ENCODE peak calls at places on chromosomes 13 and 19, in six cellular contexts. One of them, this sample, is unnamed.

GRCh38 chr13:26484196-26484595 is 73.3 kb upstream of the WASF3 start:
- DNase-seq in A549: no peak
- DNase-seq in left cardiac atrium: no peak
- DNase-seq in anterior cingulate cortex: no peak
- DNase-seq in fibroblast of the conjunctiva: no peak
- DNase-seq in SK-N-DZ: no peak
- DNase-seq in this sample: no peak

GRCh38 chr19:22919946-22920345 is 83.0 kb downstream of the ZNF728 start:
- DNase-seq in A549: no peak
- DNase-seq in left cardiac atrium: no peak
- DNase-seq in anterior cingulate cortex: no peak
- DNase-seq in fibroblast of the conjunctiva: no peak
- DNase-seq in SK-N-DZ: no peak
- DNase-seq in this sample: no peak

GRCh38 chr19:33280351-33280921 is 21.9 kb downstream of the CEBPA start:
- DNase-seq in A549: no peak
- DNase-seq in left cardiac atrium: peak; percentile 19
- DNase-seq in anterior cingulate cortex: no peak
- DNase-seq in fibroblast of the conjunctiva: no peak
- DNase-seq in SK-N-DZ: no peak
- DNase-seq in this sample: no peak

GRCh38 chr13:48896312-48896711 is 79.4 kb upstream of the FNDC3A start:
- DNase-seq in A549: peak; percentile 4
- DNase-seq in left cardiac atrium: no peak
- DNase-seq in anterior cingulate cortex: no peak
- DNase-seq in fibroblast of the conjunctiva: no peak
- DNase-seq in SK-N-DZ: no peak
- DNase-seq in this sample: no peak

GRCh38 chr13:49258097-49258796 is 10.5 kb downstream of the CDADC1 start:
- DNase-seq in A549: no peak
- DNase-seq in left cardiac atrium: no peak
- DNase-seq in anterior cingulate cortex: no peak
- DNase-seq in fibroblast of the conjunctiva: no peak
- DNase-seq in SK-N-DZ: no peak
- DNase-seq in this sample: no peak

GRCh38 chr19:35675589-35676140 is 9.3 kb downstream of the UPK1A start:
- DNase-seq in A549: no peak
- DNase-seq in left cardiac atrium: no peak
- DNase-seq in anterior cingulate cortex: no peak
- DNase-seq in fibroblast of the conjunctiva: no peak
- DNase-seq in SK-N-DZ: no peak
- DNase-seq in this sample: no peak

GRCh38 chr19:46100344-46100743 is 24.1 kb downstream of the IGFL3 start:
- DNase-seq in A549: no peak
- DNase-seq in left cardiac atrium: no peak
- DNase-seq in anterior cingulate cortex: no peak
- DNase-seq in fibroblast of the conjunctiva: no peak
- DNase-seq in SK-N-DZ: no peak
- DNase-seq in this sample: no peak

GRCh38 chr19:947707-948533 is 22.1 kb downstream of the ARID3A start:
- DNase-seq in A549: no peak
- DNase-seq in left cardiac atrium: peak; percentile 59
- DNase-seq in anterior cingulate cortex: no peak
- DNase-seq in fibroblast of the conjunctiva: no peak
- DNase-seq in SK-N-DZ: no peak
- DNase-seq in this sample: peak; percentile 82

GRCh38 chr13:51221674-51222509 is at the start of gene FAM124A:
- DNase-seq in A549: peak; percentile 23
- DNase-seq in left cardiac atrium: peak; percentile 67
- DNase-seq in anterior cingulate cortex: peak; percentile 42
- DNase-seq in fibroblast of the conjunctiva: no peak
- DNase-seq in SK-N-DZ: peak; percentile 51
- DNase-seq in this sample: peak; percentile 77

GRCh38 chr13:26041476-26041875 is 10.3 kb downstream of the SHISA2 start:
- DNase-seq in A549: no peak
- DNase-seq in left cardiac atrium: no peak
- DNase-seq in anterior cingulate cortex: no peak
- DNase-seq in fibroblast of the conjunctiva: no peak
- DNase-seq in SK-N-DZ: no peak
- DNase-seq in this sample: no peak

GRCh38 chr13:63367522-63368198 is 1952.0 kb upstream of the PCDH20 start:
- DNase-seq in A549: no peak
- DNase-seq in left cardiac atrium: no peak
- DNase-seq in anterior cingulate cortex: no peak
- DNase-seq in fibroblast of the conjunctiva: no peak
- DNase-seq in SK-N-DZ: no peak
- DNase-seq in this sample: peak; percentile 39

GRCh38 chr19:57320180-57321084 is at the start of gene ZNF543:
- DNase-seq in A549: peak; percentile 99
- DNase-seq in left cardiac atrium: peak; percentile 98
- DNase-seq in anterior cingulate cortex: peak; percentile 94
- DNase-seq in fibroblast of the conjunctiva: peak; percentile 88
- DNase-seq in SK-N-DZ: peak; percentile 90
- DNase-seq in this sample: peak; percentile 97

GRCh38 chr19:13615890-13616289 is 109.6 kb upstream of the CACNA1A start:
- DNase-seq in A549: no peak
- DNase-seq in left cardiac atrium: no peak
- DNase-seq in anterior cingulate cortex: no peak
- DNase-seq in fibroblast of the conjunctiva: no peak
- DNase-seq in SK-N-DZ: no peak
- DNase-seq in this sample: no peak

GRCh38 chr19:32599736-32600157 is 18.8 kb downstream of the PDCD5 start:
- DNase-seq in A549: peak; percentile 85
- DNase-seq in left cardiac atrium: no peak
- DNase-seq in anterior cingulate cortex: no peak
- DNase-seq in fibroblast of the conjunctiva: peak; percentile 56
- DNase-seq in SK-N-DZ: peak; percentile 40
- DNase-seq in this sample: no peak

GRCh38 chr19:42683917-42684513 is 56.3 kb downstream of the PSG3 start:
- DNase-seq in A549: peak; percentile 63
- DNase-seq in left cardiac atrium: no peak
- DNase-seq in anterior cingulate cortex: no peak
- DNase-seq in fibroblast of the conjunctiva: peak; percentile 22
- DNase-seq in SK-N-DZ: peak; percentile 3
- DNase-seq in this sample: no peak

GRCh38 chr13:51212808-51213728 is 9.1 kb upstream of the FAM124A start:
- DNase-seq in A549: no peak
- DNase-seq in left cardiac atrium: no peak
- DNase-seq in anterior cingulate cortex: no peak
- DNase-seq in fibroblast of the conjunctiva: no peak
- DNase-seq in SK-N-DZ: no peak
- DNase-seq in this sample: no peak

GRCh38 chr13:29810898-29811297 is 39.5 kb downstream of the UBL3 start:
- DNase-seq in A549: no peak
- DNase-seq in left cardiac atrium: no peak
- DNase-seq in anterior cingulate cortex: no peak
- DNase-seq in fibroblast of the conjunctiva: no peak
- DNase-seq in SK-N-DZ: no peak
- DNase-seq in this sample: no peak

GRCh38 chr19:30942636-30943035 is 406.6 kb downstream of the TSHZ3 start:
- DNase-seq in A549: no peak
- DNase-seq in left cardiac atrium: no peak
- DNase-seq in anterior cingulate cortex: no peak
- DNase-seq in fibroblast of the conjunctiva: no peak
- DNase-seq in SK-N-DZ: no peak
- DNase-seq in this sample: no peak

GRCh38 chr19:46776927-46777911 is 11.2 kb downstream of the SLC1A5 start:
- DNase-seq in A549: peak; percentile 55
- DNase-seq in left cardiac atrium: no peak
- DNase-seq in anterior cingulate cortex: no peak
- DNase-seq in fibroblast of the conjunctiva: no peak
- DNase-seq in SK-N-DZ: no peak
- DNase-seq in this sample: no peak

GRCh38 chr19:30245401-30246039 is 126.7 kb upstream of the ZNF536 start:
- DNase-seq in A549: no peak
- DNase-seq in left cardiac atrium: no peak
- DNase-seq in anterior cingulate cortex: no peak
- DNase-seq in fibroblast of the conjunctiva: no peak
- DNase-seq in SK-N-DZ: no peak
- DNase-seq in this sample: no peak

GRCh38 chr13:81025091-81025490 is 684.2 kb upstream of the SPRY2 start:
- DNase-seq in A549: no peak
- DNase-seq in left cardiac atrium: no peak
- DNase-seq in anterior cingulate cortex: no peak
- DNase-seq in fibroblast of the conjunctiva: no peak
- DNase-seq in SK-N-DZ: no peak
- DNase-seq in this sample: no peak

GRCh38 chr19:15516363-15516762 is 8.0 kb downstream of the CYP4F22 start:
- DNase-seq in A549: no peak
- DNase-seq in left cardiac atrium: no peak
- DNase-seq in anterior cingulate cortex: no peak
- DNase-seq in fibroblast of the conjunctiva: no peak
- DNase-seq in SK-N-DZ: no peak
- DNase-seq in this sample: no peak

GRCh38 chr19:48644355-48644754 is 1.6 kb downstream of the CA11 start:
- DNase-seq in A549: no peak
- DNase-seq in left cardiac atrium: no peak
- DNase-seq in anterior cingulate cortex: no peak
- DNase-seq in fibroblast of the conjunctiva: no peak
- DNase-seq in SK-N-DZ: no peak
- DNase-seq in this sample: no peak

GRCh38 chr19:30334841-30335240 is 37.3 kb upstream of the ZNF536 start:
- DNase-seq in A549: no peak
- DNase-seq in left cardiac atrium: no peak
- DNase-seq in anterior cingulate cortex: no peak
- DNase-seq in fibroblast of the conjunctiva: no peak
- DNase-seq in SK-N-DZ: no peak
- DNase-seq in this sample: no peak

GRCh38 chr19:2168619-2169424 is 5.1 kb downstream of the DOT1L start:
- DNase-seq in A549: peak; percentile 98
- DNase-seq in left cardiac atrium: peak; percentile 97
- DNase-seq in anterior cingulate cortex: peak; percentile 62
- DNase-seq in fibroblast of the conjunctiva: peak; percentile 94
- DNase-seq in SK-N-DZ: no peak
- DNase-seq in this sample: peak; percentile 99

GRCh38 chr19:30333291-30334065 is 38.7 kb upstream of the ZNF536 start:
- DNase-seq in A549: no peak
- DNase-seq in left cardiac atrium: no peak
- DNase-seq in anterior cingulate cortex: no peak
- DNase-seq in fibroblast of the conjunctiva: no peak
- DNase-seq in SK-N-DZ: no peak
- DNase-seq in this sample: no peak

GRCh38 chr13:93927431-93927830 is 552.1 kb downstream of the DCT start:
- DNase-seq in A549: no peak
- DNase-seq in left cardiac atrium: no peak
- DNase-seq in anterior cingulate cortex: no peak
- DNase-seq in fibroblast of the conjunctiva: no peak
- DNase-seq in SK-N-DZ: no peak
- DNase-seq in this sample: no peak

GRCh38 chr13:112894673-112895481 is 74.1 kb upstream of the MCF2L start:
- DNase-seq in A549: no peak
- DNase-seq in left cardiac atrium: no peak
- DNase-seq in anterior cingulate cortex: no peak
- DNase-seq in fibroblast of the conjunctiva: no peak
- DNase-seq in SK-N-DZ: no peak
- DNase-seq in this sample: no peak

GRCh38 chr19:30077851-30078355 is 135.9 kb downstream of the URI1 start:
- DNase-seq in A549: no peak
- DNase-seq in left cardiac atrium: no peak
- DNase-seq in anterior cingulate cortex: no peak
- DNase-seq in fibroblast of the conjunctiva: no peak
- DNase-seq in SK-N-DZ: no peak
- DNase-seq in this sample: peak; percentile 47

GRCh38 chr13:82330499-82330898 is 1551.8 kb downstream of the SLITRK1 start:
- DNase-seq in A549: peak; percentile 13
- DNase-seq in left cardiac atrium: no peak
- DNase-seq in anterior cingulate cortex: no peak
- DNase-seq in fibroblast of the conjunctiva: no peak
- DNase-seq in SK-N-DZ: peak; percentile 5
- DNase-seq in this sample: no peak

GRCh38 chr19:14477417-14478112 is 2.4 kb upstream of the PTGER1 start:
- DNase-seq in A549: no peak
- DNase-seq in left cardiac atrium: no peak
- DNase-seq in anterior cingulate cortex: no peak
- DNase-seq in fibroblast of the conjunctiva: peak; percentile 50
- DNase-seq in SK-N-DZ: peak; percentile 69
- DNase-seq in this sample: no peak

GRCh38 chr19:49801966-49802661 is 11.0 kb downstream of the FUZ start:
- DNase-seq in A549: peak; percentile 77
- DNase-seq in left cardiac atrium: peak; percentile 92
- DNase-seq in anterior cingulate cortex: peak; percentile 81
- DNase-seq in fibroblast of the conjunctiva: peak; percentile 79
- DNase-seq in SK-N-DZ: peak; percentile 86
- DNase-seq in this sample: no peak

GRCh38 chr19:49812997-49813861 is at the start of gene FUZ:
- DNase-seq in A549: peak; percentile 100
- DNase-seq in left cardiac atrium: peak; percentile 98
- DNase-seq in anterior cingulate cortex: peak; percentile 87
- DNase-seq in fibroblast of the conjunctiva: peak; percentile 99
- DNase-seq in SK-N-DZ: peak; percentile 97
- DNase-seq in this sample: peak; percentile 97

This sample was measured in upper lobe of right lung.